ENCODE peak calls at places on chromosomes 2 and 18, in five cellular contexts. U, M, J, N and D are unnamed samples.

GRCh38 chr2:2320486-2321249 is 10.4 kb downstream of the MYT1L start:
- DNase-seq in U (no peak), M (no peak), J (no peak), N (no peak), D (no peak)

GRCh38 chr18:76658627-76659026 is 163.6 kb upstream of the ZNF516 start:
- DNase-seq in U (peak; percentile 91), M (no peak), J (no peak), N (no peak), D (no peak)

GRCh38 chr2:65366595-65367125 is 65.7 kb downstream of the SPRED2 start:
- DNase-seq in U (no peak), M (no peak), J (peak; percentile 98), N (peak; percentile 87), D (peak; percentile 89)

GRCh38 chr18:60585670-60586069 is 213.1 kb upstream of the MC4R start:
- DNase-seq in U (no peak), M (no peak), J (no peak), N (no peak), D (no peak)

GRCh38 chr2:42861321-42861720 is 68.9 kb upstream of the HAAO start:
- DNase-seq in U (no peak), M (no peak), J (no peak), N (no peak), D (no peak)

GRCh38 chr18:63378919-63379638 is 12.1 kb upstream of the KDSR start:
- DNase-seq in U (no peak), M (no peak), J (peak; percentile 8), N (no peak), D (no peak)

GRCh38 chr2:237558918-237559645 is 7.3 kb upstream of the PRLH start:
- DNase-seq in U (no peak), M (peak; percentile 77), J (peak; percentile 63), N (peak; percentile 74), D (peak; percentile 39)

GRCh38 chr2:69118609-69119008 is 105.6 kb downstream of the ANTXR1 start:
- DNase-seq in U (no peak), M (no peak), J (no peak), N (no peak), D (no peak)

GRCh38 chr18:37491526-37491925 is 74.1 kb downstream of the CELF4 start:
- DNase-seq in U (no peak), M (no peak), J (no peak), N (no peak), D (no peak)

GRCh38 chr2:11175293-11175795 is 20.1 kb downstream of the SLC66A3 start:
- DNase-seq in U (no peak), M (no peak), J (no peak), N (peak; percentile 16), D (peak; percentile 14)

GRCh38 chr18:79515944-79516351 is 120.2 kb downstream of the NFATC1 start:
- DNase-seq in U (no peak), M (peak; percentile 55), J (no peak), N (no peak), D (no peak)

GRCh38 chr2:168944065-168944464 is 43.0 kb downstream of the G6PC2 start:
- DNase-seq in U (no peak), M (no peak), J (no peak), N (no peak), D (no peak)

GRCh38 chr2:218260166-218260565 is 649 bp upstream of the GPBAR1 start:
- DNase-seq in U (no peak), M (peak; percentile 12), J (no peak), N (no peak), D (no peak)

GRCh38 chr18:36186461-36187137 is 698 bp upstream of the MOCOS start:
- DNase-seq in U (no peak), M (peak; percentile 88), J (no peak), N (no peak), D (no peak)

GRCh38 chr2:74458957-74459290 is 686 bp downstream of the WBP1 start:
- DNase-seq in U (no peak), M (no peak), J (no peak), N (no peak), D (no peak)

GRCh38 chr18:58013241-58014211 is 30.5 kb upstream of the NEDD4L start:
- DNase-seq in U (no peak), M (no peak), J (peak; percentile 96), N (no peak), D (no peak)

GRCh38 chr2:19736191-19736831 is 165.5 kb downstream of the TTC32 start:
- DNase-seq in U (no peak), M (no peak), J (no peak), N (no peak), D (no peak)

GRCh38 chr2:98072442-98072841 is 14.5 kb upstream of the VWA3B start:
- DNase-seq in U (no peak), M (no peak), J (no peak), N (no peak), D (no peak)

GRCh38 chr18:56873441-56874140 is 222.4 kb downstream of the WDR7 start:
- DNase-seq in U (no peak), M (no peak), J (no peak), N (no peak), D (peak; percentile 21)

GRCh38 chr2:156319811-156320490 is 12.6 kb downstream of the NR4A2 start:
- DNase-seq in U (peak; percentile 85), M (peak; percentile 82), J (no peak), N (no peak), D (no peak)

GRCh38 chr18:45588284-45588683 is 27.0 kb upstream of the SLC14A2 start:
- DNase-seq in U (no peak), M (no peak), J (no peak), N (peak; percentile 71), D (no peak)

GRCh38 chr2:159939946-159940345 is 122.5 kb downstream of the PLA2R1 start:
- DNase-seq in U (peak; percentile 15), M (no peak), J (peak; percentile 21), N (no peak), D (no peak)

GRCh38 chr2:6081542-6081872 is 389.3 kb downstream of the SOX11 start:
- DNase-seq in U (no peak), M (no peak), J (no peak), N (no peak), D (no peak)

GRCh38 chr2:151783133-151783520 is 45.1 kb downstream of the ARL5A start:
- DNase-seq in U (no peak), M (no peak), J (no peak), N (no peak), D (no peak)

GRCh38 chr18:68299906-68300305 is 415.0 kb downstream of the TMX3 start:
- DNase-seq in U (no peak), M (no peak), J (peak; percentile 62), N (no peak), D (no peak)

GRCh38 chr2:176177580-176178270 is 10.7 kb upstream of the HOXD1 start:
- DNase-seq in U (no peak), M (no peak), J (no peak), N (no peak), D (no peak)

GRCh38 chr2:25454824-25455611 is 113.3 kb upstream of the DNMT3A start:
- DNase-seq in U (no peak), M (no peak), J (no peak), N (no peak), D (no peak)

GRCh38 chr2:66573866-66574265 is 138.9 kb downstream of the MEIS1 start:
- DNase-seq in U (no peak), M (no peak), J (no peak), N (no peak), D (no peak)

GRCh38 chr2:66576381-66577330 is 141.7 kb downstream of the MEIS1 start:
- DNase-seq in U (no peak), M (no peak), J (no peak), N (no peak), D (no peak)

GRCh38 chr2:66574701-66575624 is 140.0 kb downstream of the MEIS1 start:
- DNase-seq in U (peak; percentile 82), M (no peak), J (peak; percentile 55), N (no peak), D (peak; percentile 50)

GRCh38 chr2:66577331-66578041 is 142.6 kb downstream of the MEIS1 start:
- DNase-seq in U (peak; percentile 55), M (no peak), J (no peak), N (no peak), D (no peak)

GRCh38 chr2:66575625-66576371 is 140.9 kb downstream of the MEIS1 start:
- DNase-seq in U (peak; percentile 36), M (peak; percentile 67), J (no peak), N (no peak), D (no peak)
- H3K27me3 ChIP-seq in U (peaks cover 53% of the 10 kb centered on the region), M (peaks cover 72% of the 10 kb centered on the region), J (peaks cover 14% of the 10 kb centered on the region), N (no peaks in the 10 kb centered on the region), D (peaks cover 36% of the 10 kb centered on the region)

DNA sequence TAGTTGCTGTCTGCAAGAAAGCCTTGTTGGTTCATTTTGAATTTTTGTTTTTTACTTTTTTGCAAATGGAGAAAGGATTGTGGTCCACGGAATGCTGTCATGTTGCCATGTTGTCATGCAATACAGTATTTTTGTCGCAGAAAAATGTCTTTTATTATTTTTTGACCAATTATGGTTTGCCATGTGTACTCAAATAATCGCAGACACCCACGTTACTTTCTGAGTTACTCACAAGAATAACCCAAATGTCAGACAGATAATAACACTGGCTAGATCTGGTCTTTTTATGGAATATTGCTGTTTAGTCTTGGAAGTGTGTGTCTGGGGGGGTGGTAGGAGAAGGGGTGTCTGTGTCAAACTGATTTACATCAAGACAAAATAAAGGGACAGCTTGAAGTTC is 188.9 kb downstream of the LTBP1 start:
- DNase-seq in U (no peak), M (no peak), J (peak; percentile 10), N (no peak), D (no peak)
- H3K4me3 ChIP-seq in U (no peak overlapping the region), M (peak overlapping the region; percentile 39), J (no peak overlapping the region), N (peak overlapping the region; percentile 47), D (no peak overlapping the region)

DNA sequence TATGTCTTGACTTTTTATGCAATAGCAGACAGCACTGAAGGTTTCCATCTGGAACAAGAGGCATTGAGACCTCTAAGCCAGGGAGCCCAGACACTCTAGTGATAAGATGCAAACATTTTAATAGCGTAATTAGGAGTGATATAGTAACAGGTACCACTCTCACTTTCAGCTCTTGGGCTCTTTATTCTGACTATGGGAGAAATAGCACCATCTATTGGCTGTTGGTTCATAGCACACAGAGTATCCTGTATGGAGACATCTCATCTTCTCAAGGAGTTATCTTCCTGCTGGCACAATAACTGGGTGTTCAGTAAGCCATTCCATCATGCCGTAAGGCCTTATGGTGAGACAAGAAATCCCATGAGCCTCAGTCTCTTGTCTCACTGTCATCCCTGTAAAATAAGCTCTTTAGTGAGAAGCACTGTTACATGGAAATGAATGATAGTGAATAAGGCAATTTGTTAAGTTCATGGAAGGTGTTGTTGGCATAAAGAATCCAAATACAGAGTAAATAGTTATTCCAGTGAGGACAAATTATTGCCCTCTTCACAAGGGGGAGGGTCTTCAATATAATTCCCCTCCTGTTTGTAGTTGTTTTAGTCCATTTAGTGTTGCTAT is 48.3 kb downstream of the THUMPD2 start:
- DNase-seq in U (no peak), M (no peak), J (peak; percentile 52), N (no peak), D (no peak)
- TF ChIP-seq CTCF in U (peak; percentile 71), M (peak; percentile 52), J (peak; percentile 65), N (peak; percentile 64), D (peak; percentile 47)

DNA sequence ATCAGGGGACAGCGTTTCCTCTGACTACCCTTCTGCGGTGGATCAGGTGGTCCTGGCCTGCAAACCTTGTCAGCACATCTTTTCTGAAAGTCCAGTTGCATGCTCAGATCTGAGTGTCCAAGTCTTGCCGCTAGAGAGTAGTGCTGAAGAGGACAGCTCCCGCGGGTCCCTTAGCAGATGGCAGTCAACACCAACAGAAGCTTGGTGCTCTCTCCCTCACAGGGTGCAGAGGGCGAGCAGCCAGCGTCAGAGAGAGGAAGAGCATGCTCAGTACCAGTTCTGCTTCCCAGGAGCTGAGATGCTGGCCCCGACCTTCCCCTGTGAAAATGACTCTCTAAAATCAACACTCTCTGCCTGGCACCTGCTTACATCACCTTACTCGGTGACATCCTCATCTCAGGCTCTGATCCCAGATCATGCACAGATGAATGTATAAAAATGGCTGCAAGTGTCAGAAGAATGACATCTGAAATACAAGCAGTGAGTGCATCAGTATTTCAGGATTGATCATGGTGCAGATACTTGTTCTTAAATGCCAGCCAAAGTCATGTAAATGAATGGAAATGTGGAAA is 86.0 kb upstream of the TWIST2 start:
- DNase-seq in U (no peak), M (no peak), J (no peak), N (no peak), D (no peak)
- H3K27me3 ChIP-seq in U (peaks cover 63% of the 10 kb centered on the region), M (no peaks in the 10 kb centered on the region), J (no peaks in the 10 kb centered on the region), N (peaks cover 4% of the 10 kb centered on the region), D (no peaks in the 10 kb centered on the region)